ENCODE peak calls at places on chromosome 19, in nine cellular contexts. U, G, L, J, O, E, W, T and A are unnamed samples.

GRCh38 chr19:618674-619285 is 14.6 kb downstream of the POLRMT start:
- DNase-seq in O (no peak), J (no peak), E (no peak), U (no peak), W (no peak), L (no peak), T (no peak), G (no peak), A (no peak)

GRCh38 chr19:29533578-29534544 is 8.1 kb downstream of the VSTM2B start:
- DNase-seq in U (no peak), W (no peak), O (no peak), G (no peak), T (peak), J (no peak), E (no peak), L (no peak), A (no peak)

GRCh38 chr19:17234911-17235617 is 9.0 kb downstream of the OCEL1 start:
- DNase-seq in O (no peak), U (peak), T (peak), G (no peak), L (no peak), W (peak), E (peak), J (peak), A (peak)

GRCh38 chr19:16628984-16629691 is 1.1 kb upstream of the MED26 start:
- DNase-seq in T (peak), G (peak), W (no peak), J (peak), E (no peak), L (peak), U (peak), O (no peak), A (peak)

GRCh38 chr19:50422397-50423278 is 3.9 kb downstream of the SPIB start:
- DNase-seq in U (no peak), O (no peak), W (no peak), J (peak), G (no peak), T (no peak), L (no peak), E (no peak), A (no peak)

GRCh38 chr19:31355330-31356289 is 6.4 kb upstream of the TSHZ3 start:
- DNase-seq in G (no peak), T (no peak), O (no peak), W (no peak), U (no peak), J (no peak), E (no peak), L (no peak), A (no peak)

GRCh38 chr19:51372021-51372648 is 319 bp downstream of the NKG7 start:
- DNase-seq in L (no peak), O (no peak), E (no peak), J (no peak), W (no peak), T (no peak), U (no peak), G (no peak), A (no peak)

GRCh38 chr19:6393982-6394412 is 1.0 kb upstream of the GTF2F1 start:
- DNase-seq in W (no peak), O (no peak), L (no peak), G (no peak), E (no peak), T (no peak), J (no peak), U (no peak), A (no peak)

GRCh38 chr19:5292843-5293606 is 47.6 kb downstream of the PTPRS start:
- DNase-seq in U (peak), T (peak), G (peak), O (no peak), J (peak), L (peak), W (no peak), E (peak), A (peak)

GRCh38 chr19:405138-405965 is 3.6 kb downstream of the C2CD4C start:
- DNase-seq in U (no peak), E (no peak), G (no peak), L (no peak), O (no peak), W (no peak), J (no peak), T (no peak), A (no peak)

GRCh38 chr19:50723069-50723468 is at the start of gene CLEC11A:
- DNase-seq in U (peak), E (no peak), G (peak), L (peak), T (no peak), W (no peak), O (no peak), J (no peak), A (peak)

GRCh38 chr19:6674868-6675305 is 4.9 kb upstream of the TNFSF14 start:
- DNase-seq in U (peak), J (peak), W (no peak), L (no peak), G (peak), E (peak), O (peak), T (peak), A (peak)

GRCh38 chr19:28602675-28603298 is 610.2 kb downstream of the UQCRFS1 start:
- DNase-seq in L (no peak), U (no peak), T (no peak), E (no peak), O (no peak), G (no peak), W (no peak), J (no peak), A (no peak)

GRCh38 chr19:52464798-52465470 is 11.6 kb downstream of the ZNF578 start:
- DNase-seq in U (no peak), O (no peak), G (no peak), W (no peak), L (no peak), J (no peak), E (peak), T (no peak), A (no peak)

DNA sequence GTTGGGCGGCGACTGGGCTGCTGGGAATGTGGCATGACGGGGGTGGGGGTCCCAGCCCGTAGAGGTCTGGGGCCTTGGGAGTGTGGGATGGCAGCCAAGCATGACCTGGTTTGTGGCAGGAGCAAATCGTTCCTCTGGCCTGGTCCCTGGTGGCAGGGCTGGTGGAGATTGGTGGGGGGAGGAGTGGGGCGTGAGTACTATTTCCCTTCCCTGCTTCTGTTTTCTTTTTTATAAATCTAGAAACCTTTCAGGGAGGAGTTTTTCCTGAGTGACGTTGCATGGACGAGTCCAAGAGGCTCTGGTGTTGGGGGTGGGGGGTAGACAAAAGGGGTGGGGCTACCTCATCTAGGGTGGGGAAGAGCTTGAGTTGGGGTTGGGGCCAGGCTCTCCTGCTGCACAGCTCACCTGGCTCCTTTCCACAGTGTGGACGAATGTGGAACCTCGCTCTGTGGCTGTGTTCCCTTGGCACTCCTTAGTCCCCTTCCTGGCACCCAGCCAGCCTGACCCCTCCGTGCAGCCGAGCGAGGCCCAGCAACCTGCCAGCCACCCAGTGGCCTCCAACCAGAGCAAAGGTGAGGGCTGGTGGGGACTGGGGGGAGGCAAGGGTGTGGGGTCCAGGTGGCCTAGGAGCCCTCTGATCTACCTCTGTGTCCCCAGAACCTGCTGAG is 15.4 kb upstream of the PRR19 start:
- DNase-seq in O (no peak), E (no peak), J (no peak), G (peak), L (no peak), T (peak), U (peak), W (no peak), A (peak)
- H3K4me3 ChIP-seq in O (peak), E (no peak), J (peak), G (peak), L (peak), T (peak), U (no peak), W (no peak), A (peak)

GRCh38 chr19:46542428-46543230 is 47.0 kb upstream of the PNMA8B start:
- DNase-seq in E (peak), W (peak), L (peak), O (peak), U (peak), T (peak), G (peak), J (peak), A (peak)

GRCh38 chr19:46551175-46551574 is 50.0 kb upstream of the CALM3 start:
- DNase-seq in O (no peak), W (no peak), E (no peak), T (no peak), G (no peak), L (no peak), J (no peak), U (no peak), A (no peak)

GRCh38 chr19:46550684-46551083 is 50.4 kb upstream of the CALM3 start:
- DNase-seq in W (no peak), L (no peak), G (no peak), U (no peak), T (no peak), E (no peak), O (no peak), J (no peak), A (no peak)

DNA sequence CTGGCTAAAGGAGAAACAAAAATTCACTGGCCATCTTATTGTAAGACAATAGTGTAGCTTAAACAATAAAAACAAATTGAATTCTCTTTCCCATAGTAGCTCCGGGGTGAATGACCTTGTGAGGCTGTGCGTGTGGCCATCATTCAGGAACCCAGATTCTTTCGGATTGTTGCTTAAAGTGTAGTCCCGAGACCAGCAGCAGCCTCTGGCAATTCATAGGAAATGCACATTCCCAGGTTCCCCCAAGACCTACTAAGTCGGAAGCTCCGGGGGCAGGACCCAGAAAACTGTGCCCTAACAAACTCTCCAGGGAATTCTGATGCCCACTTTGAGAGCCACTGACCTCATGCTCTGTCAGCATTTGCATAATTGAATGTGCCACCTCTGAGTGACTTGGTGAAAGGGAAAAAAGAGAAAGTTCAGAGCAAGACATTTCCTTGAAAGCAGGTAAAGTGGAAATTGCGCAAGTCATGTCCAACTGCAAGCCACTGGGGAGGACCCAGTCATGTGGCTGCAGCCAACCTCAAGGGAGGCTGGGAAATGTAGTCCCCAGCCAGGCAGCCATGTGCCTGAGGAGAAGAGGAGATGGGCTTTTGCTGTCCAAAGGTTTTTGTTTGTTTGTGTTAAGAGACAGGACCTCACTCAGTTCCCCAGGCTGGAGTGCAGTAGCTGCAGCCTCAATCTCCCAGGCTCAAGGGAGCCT is 50.7 kb upstream of the PNMA8B start:
- DNase-seq in O (no peak), E (peak), W (no peak), L (no peak), T (peak), J (no peak), G (no peak), U (peak), A (peak)
- H3K4me3 ChIP-seq in O (no peak), E (no peak), W (no peak), L (no peak), T (no peak), J (no peak), G (no peak), U (no peak), A (peak)

DNA sequence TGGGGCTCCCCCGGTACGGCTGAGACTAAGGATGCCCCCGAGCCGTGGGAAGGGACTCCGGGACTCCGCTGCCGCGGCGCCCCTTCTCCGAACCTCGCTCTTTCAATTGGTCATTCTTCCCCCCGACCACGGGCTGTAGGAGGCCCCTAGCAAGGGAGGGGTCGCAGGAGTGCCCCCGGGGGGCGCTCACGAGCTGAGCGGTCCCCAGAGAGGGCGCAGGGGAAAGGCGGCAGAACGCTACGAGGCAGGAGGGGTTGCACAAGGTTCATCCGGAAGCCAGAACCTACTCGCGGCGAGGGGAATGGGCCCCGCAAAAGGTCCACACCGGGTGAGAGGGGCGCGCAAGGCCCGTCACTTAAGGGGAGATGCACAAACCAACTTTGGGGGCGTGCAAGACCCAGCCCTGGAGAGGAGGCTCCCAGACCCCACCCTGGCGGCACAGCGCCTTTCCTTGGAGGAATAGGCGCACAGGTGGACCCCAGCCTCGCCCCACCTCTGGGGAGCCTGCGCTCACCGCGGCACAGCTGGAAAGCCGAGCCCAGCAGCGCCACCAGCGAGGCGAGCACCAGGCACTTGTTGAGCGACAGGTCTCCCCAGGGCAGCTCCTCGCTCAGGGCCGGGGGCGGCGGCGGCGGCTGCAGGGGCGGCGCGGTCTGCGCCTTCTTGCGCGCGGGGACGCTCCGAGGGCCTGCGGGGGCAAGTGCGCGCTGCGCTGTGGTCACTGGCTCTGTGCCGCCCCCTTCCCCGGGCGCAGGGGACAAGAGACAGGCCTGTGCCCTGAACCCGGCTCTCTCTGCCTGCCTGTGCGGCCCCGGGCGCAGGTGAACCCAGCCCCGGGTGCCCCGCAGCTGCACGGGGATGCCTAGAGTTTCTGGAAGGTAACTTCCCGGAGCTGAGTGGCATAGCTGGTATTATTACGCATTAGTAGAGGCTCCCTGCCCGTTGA is 2.8 kb downstream of the JSRP1 start:
- DNase-seq in U (no peak), W (peak), J (peak), E (no peak), T (no peak), O (no peak), L (no peak), G (no peak), A (no peak)
- H3K4me3 ChIP-seq in U (no peak), W (no peak), J (no peak), E (no peak), T (peak), O (peak), L (no peak), G (no peak), A (no peak)

GRCh38 chr19:45782820-45783785 is 813 bp upstream of the DMPK start:
- DNase-seq in G (peak), O (no peak), E (peak), T (no peak), J (no peak), W (no peak), L (no peak), U (peak), A (peak)
- H3K4me3 ChIP-seq in G (no peak), O (peak), E (peak), T (peak), J (no peak), W (no peak), L (peak), U (peak), A (peak)

GRCh38 chr19:48247212-48247611 is 8.5 kb downstream of the CARD8 start:
- DNase-seq in J (no peak), T (no peak), U (no peak), L (no peak), G (no peak), O (no peak), W (no peak), E (no peak), A (no peak)

GRCh38 chr19:48248081-48248833 is 7.5 kb downstream of the CARD8 start:
- DNase-seq in L (no peak), W (no peak), J (peak), E (no peak), T (no peak), U (no peak), O (no peak), G (no peak), A (no peak)

GRCh38 chr19:48252625-48253024 is 3.1 kb downstream of the CARD8 start:
- DNase-seq in L (no peak), W (no peak), U (no peak), T (no peak), E (no peak), O (no peak), J (no peak), G (no peak), A (no peak)

GRCh38 chr19:48250290-48251025 is 5.3 kb downstream of the CARD8 start:
- DNase-seq in U (no peak), W (no peak), T (no peak), E (no peak), O (no peak), J (no peak), L (no peak), G (no peak), A (no peak)

DNA sequence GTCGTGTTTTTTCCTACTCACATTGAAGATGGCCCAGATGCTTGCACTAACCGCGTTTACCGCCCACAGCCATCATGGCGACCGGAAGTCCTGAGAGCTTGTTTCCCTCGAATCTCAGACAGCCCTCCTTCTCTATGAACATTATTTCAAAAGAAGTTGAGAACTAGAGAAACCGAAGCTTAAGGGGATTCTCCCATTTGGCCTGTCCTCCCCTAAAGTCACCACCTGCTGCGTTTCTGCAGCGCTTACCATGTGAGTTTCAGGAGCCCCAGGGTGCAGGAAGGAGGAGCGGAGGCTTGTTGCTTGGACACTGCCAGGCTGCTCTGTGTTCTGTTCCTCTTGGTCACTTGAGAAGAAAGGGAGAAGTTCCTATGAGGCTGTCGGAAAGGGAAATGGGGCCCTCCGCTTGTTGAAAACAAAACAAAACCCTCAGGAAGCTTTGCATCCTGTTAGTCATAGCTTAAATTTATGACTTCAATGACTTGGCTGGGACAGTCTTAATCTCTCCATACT is 6.2 kb downstream of the CARD8 start:
- DNase-seq in U (peak), T (peak), G (peak), L (no peak), W (no peak), O (no peak), J (peak), E (no peak), A (peak)
- H3K4me3 ChIP-seq in U (no peak), T (peak), G (no peak), L (no peak), W (no peak), O (peak), J (peak), E (no peak), A (no peak)

GRCh38 chr19:47729468-47729798 is 15.9 kb upstream of the NOP53 start:
- DNase-seq in T (peak), O (peak), J (no peak), U (peak), W (peak), L (no peak), E (peak), G (peak), A (peak)

GRCh38 chr19:47729799-47730520 is 15.4 kb upstream of the NOP53 start:
- DNase-seq in G (no peak), U (no peak), E (peak), L (no peak), J (peak), W (no peak), T (peak), O (no peak), A (peak)

GRCh38 chr19:47726467-47726866 is 13.2 kb downstream of the EHD2 start:
- DNase-seq in J (no peak), U (peak), O (no peak), W (no peak), T (no peak), G (peak), E (no peak), L (no peak), A (peak)

GRCh38 chr19:47730910-47731309 is 14.4 kb upstream of the NOP53 start:
- DNase-seq in J (no peak), U (no peak), T (no peak), L (no peak), W (no peak), E (no peak), O (no peak), G (no peak), A (no peak)

DNA sequence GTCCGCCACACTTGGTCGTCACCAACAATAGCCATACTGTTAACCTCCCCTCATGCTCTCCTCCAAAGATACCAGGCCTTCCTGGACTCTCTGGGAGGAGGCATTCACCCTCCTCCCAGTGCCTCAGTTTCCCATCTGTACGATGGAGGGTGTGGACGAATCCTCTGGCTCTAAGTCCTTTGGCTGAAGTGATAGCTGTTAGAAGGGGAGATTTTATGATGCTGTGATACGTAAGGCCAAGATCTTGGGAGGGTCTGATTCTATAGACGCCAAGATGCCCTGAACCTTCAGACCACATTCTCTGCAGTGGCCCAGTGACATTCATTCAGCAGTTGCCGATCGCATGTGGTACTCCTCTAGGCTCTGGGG is 14.8 kb upstream of the NOP53 start:
- DNase-seq in T (no peak), L (no peak), U (no peak), J (no peak), G (no peak), E (no peak), O (no peak), W (no peak), A (no peak)
- H3K4me3 ChIP-seq in T (no peak), L (no peak), U (no peak), J (no peak), G (no peak), E (peak), O (peak), W (no peak), A (no peak)

GRCh38 chr19:47512183-47512947 is 2.5 kb downstream of the NAPA start:
- DNase-seq in J (no peak), G (no peak), L (no peak), E (peak), U (peak), T (peak), O (no peak), W (no peak), A (peak)
- H3K4me3 ChIP-seq in J (no peak), G (no peak), L (peak), E (peak), U (peak), T (peak), O (peak), W (peak), A (peak)

DNA sequence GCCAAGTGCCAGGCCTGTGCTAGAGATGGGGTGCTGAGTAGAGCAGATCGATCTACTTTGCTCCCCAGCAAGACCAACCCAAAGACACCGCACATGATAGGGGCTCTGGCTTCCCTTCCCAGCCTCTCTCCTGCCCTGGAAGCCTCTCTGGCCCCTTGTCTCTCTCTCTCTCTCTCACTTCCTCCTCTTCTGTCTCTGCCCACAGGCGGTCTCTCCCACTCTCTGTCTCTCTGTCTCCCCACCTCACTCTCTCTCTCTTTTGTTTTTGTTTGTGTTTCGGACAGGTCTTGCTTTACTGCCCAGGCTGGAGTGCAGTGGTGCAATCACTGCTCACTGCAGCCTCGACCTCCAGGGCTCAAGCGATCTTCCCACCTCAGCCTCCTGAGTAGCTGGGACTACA is 1.3 kb downstream of the SELENOV start:
- DNase-seq in E (no peak), W (no peak), G (no peak), L (no peak), O (no peak), U (no peak), T (no peak), J (peak), A (no peak)
- H3K4me3 ChIP-seq in E (no peak), W (no peak), G (no peak), L (no peak), O (no peak), U (no peak), T (no peak), J (no peak), A (no peak)